ENCODE peak calls at places on chromosomes 3 and 15, in six cellular contexts. U, D, Q, R, F and C are unnamed samples.

GRCh38 chr3:183032904-183033555 is 52.7 kb upstream of the DCUN1D1 start:
- DNase-seq in Q (no peak), D (no peak), F (no peak), U (no peak), R (no peak), C (no peak)

GRCh38 chr15:29687939-29688884 is 134.1 kb downstream of the TJP1 start:
- DNase-seq in Q (peak), U (no peak), F (no peak), D (no peak), R (peak), C (no peak)

GRCh38 chr3:60434945-60435344 is 816.3 kb downstream of the FHIT start:
- DNase-seq in R (no peak), Q (no peak), D (no peak), F (no peak), U (no peak), C (no peak)

GRCh38 chr15:38796589-38796988 is 232.0 kb upstream of the RASGRP1 start:
- DNase-seq in R (no peak), U (no peak), F (no peak), Q (no peak), D (no peak), C (no peak)

GRCh38 chr3:48271763-48272498 is 31.0 kb downstream of the ZNF589 start:
- DNase-seq in F (no peak), Q (no peak), R (no peak), U (no peak), D (no peak), C (no peak)

GRCh38 chr3:13891492-13892073 is 11.7 kb upstream of the WNT7A start:
- DNase-seq in F (no peak), U (no peak), Q (no peak), R (no peak), D (peak), C (no peak)

GRCh38 chr15:68337826-68338225 is 60.3 kb downstream of the FEM1B start:
- DNase-seq in F (no peak), U (no peak), D (peak), R (no peak), Q (no peak), C (no peak)

GRCh38 chr3:37571269-37571668 is 290.4 kb upstream of the CTDSPL start:
- DNase-seq in R (no peak), F (no peak), Q (no peak), D (peak), U (no peak), C (no peak)

GRCh38 chr15:25728816-25729215 is 134.3 kb downstream of the ATP10A start:
- DNase-seq in U (no peak), F (no peak), Q (peak), R (no peak), D (no peak), C (no peak)

GRCh38 chr15:86624261-86625036 is 544.8 kb downstream of the AGBL1 start:
- DNase-seq in F (no peak), U (peak), D (peak), Q (no peak), R (no peak), C (peak)

GRCh38 chr15:90037961-90038633 is 37.0 kb downstream of the ZNF710 start:
- DNase-seq in R (no peak), D (peak), F (no peak), U (no peak), Q (no peak), C (no peak)

GRCh38 chr3:58151637-58152036 is 59.1 kb downstream of the DNASE1L3 start:
- DNase-seq in Q (no peak), U (no peak), R (no peak), D (no peak), F (peak), C (no peak)

GRCh38 chr15:29102911-29103824 is 166.5 kb downstream of the NSMCE3 start:
- DNase-seq in R (no peak), F (no peak), D (peak), U (no peak), Q (no peak), C (no peak)

GRCh38 chr3:3109407-3110298 is 521 bp downstream of the IL5RA start:
- DNase-seq in R (no peak), F (no peak), Q (no peak), D (no peak), U (no peak), C (no peak)

GRCh38 chr15:70493787-70494514 is 269.4 kb downstream of the UACA start:
- DNase-seq in Q (no peak), F (no peak), R (no peak), U (no peak), D (peak), C (no peak)

GRCh38 chr15:22930782-22931484 is 49.2 kb downstream of the CYFIP1 start:
- DNase-seq in U (no peak), R (no peak), Q (no peak), F (no peak), D (peak), C (no peak)

GRCh38 chr3:79558943-79559342 is 208.9 kb downstream of the ROBO1 start:
- DNase-seq in U (no peak), D (no peak), Q (no peak), F (no peak), R (no peak), C (no peak)

GRCh38 chr15:49110158-49110944 is 45.0 kb downstream of the COPS2 start:
- DNase-seq in Q (no peak), D (no peak), F (no peak), R (no peak), U (no peak), C (no peak)

GRCh38 chr15:90001062-90001682 is at the start of gene ZNF710:
- DNase-seq in U (no peak), D (peak), F (no peak), R (no peak), Q (no peak), C (peak)

GRCh38 chr3:65758871-65759598 is 279.7 kb downstream of the MAGI1 start:
- DNase-seq in D (peak), R (no peak), F (no peak), Q (no peak), U (no peak), C (no peak)

GRCh38 chr15:67066041-67067021 is 929 bp downstream of the SMAD3 start:
- DNase-seq in U (no peak), Q (no peak), F (no peak), D (no peak), R (no peak), C (no peak)

GRCh38 chr3:59777559-59778178 is 727.8 kb upstream of the CFAP20DC start:
- DNase-seq in U (no peak), R (no peak), D (no peak), Q (no peak), F (no peak), C (no peak)

GRCh38 chr15:88725305-88726220 is 77.7 kb upstream of the ACAN start:
- DNase-seq in Q (peak), D (no peak), F (no peak), U (no peak), R (peak), C (no peak)

GRCh38 chr15:67085237-67085817 is 19.9 kb downstream of the SMAD3 start:
- DNase-seq in D (no peak), R (no peak), Q (no peak), U (no peak), F (no peak), C (no peak)

GRCh38 chr3:181838940-181839914 is 127.5 kb downstream of the SOX2 start:
- DNase-seq in U (no peak), F (no peak), D (no peak), Q (no peak), R (no peak), C (no peak)

GRCh38 chr3:195071011-195071728 is 199.8 kb downstream of the XXYLT1 start:
- DNase-seq in Q (no peak), F (no peak), U (no peak), D (no peak), R (no peak), C (no peak)